ENCODE peak calls at places on chromosome 20, in ten cellular contexts. G is testis; T is heart left ventricle; S is tibial nerve; F is ovary; W is CD4-positive, CD25-positive, alpha-beta regulatory T cell; B is left ventricle myocardium inferior; R is PC-9; O is fibroblast of lung; Z is GM23248. H is an unnamed sample.
A peak's percentile ranks its signal among the peaks of the same experiment; 100 is the strongest.

GRCh38 chr20:49276201-49276894 is 1.5 kb downstream of the ZNFX1 start:
- DNase-seq in G (peak; percentile 26), S (peak; percentile 19), R (peak; percentile 24), B (no peak), F (no peak), T (peak; percentile 28), Z (peak; percentile 88), O (peak; percentile 78), W (peak; percentile 41), H (no peak)

GRCh38 chr20:31630187-31630790 is 7.4 kb upstream of the COX4I2 start:
- DNase-seq in T (no peak), O (no peak), F (no peak), W (no peak), S (no peak), R (no peak), B (no peak), Z (no peak), G (no peak), H (no peak)

GRCh38 chr20:51828762-51829161 is 26.4 kb upstream of the SALL4 start:
- DNase-seq in W (no peak), Z (no peak), T (no peak), R (no peak), F (no peak), B (no peak), O (no peak), G (no peak), S (no peak), H (peak; percentile 12)

GRCh38 chr20:15162061-15162740 is 824.8 kb upstream of the FLRT3 start:
- DNase-seq in F (no peak), G (no peak), R (no peak), O (no peak), W (no peak), B (no peak), S (no peak), Z (no peak), T (no peak), H (no peak)

GRCh38 chr20:53738039-53738944 is 144.7 kb upstream of the ZNF217 start:
- DNase-seq in O (peak; percentile 90), W (no peak), G (peak; percentile 79), T (peak; percentile 55), R (peak; percentile 85), B (peak; percentile 54), Z (peak; percentile 96), F (peak; percentile 28), S (peak; percentile 70), H (peak; percentile 93)

GRCh38 chr20:50133041-50133440 is 20.1 kb upstream of the UBE2V1 start:
- DNase-seq in S (no peak), R (no peak), G (no peak), O (no peak), Z (no peak), W (no peak), B (no peak), F (no peak), T (no peak), H (no peak)

GRCh38 chr20:20691477-20691863 is 21.0 kb downstream of the RALGAPA2 start:
- DNase-seq in Z (no peak), T (no peak), S (no peak), G (no peak), R (no peak), W (no peak), F (no peak), O (no peak), B (no peak), H (no peak)

GRCh38 chr20:37389241-37389747 is 43.4 kb downstream of the SRC start:
- DNase-seq in F (no peak), S (no peak), G (no peak), W (no peak), T (no peak), B (no peak), Z (no peak), O (no peak), R (no peak), H (no peak)

GRCh38 chr20:38177201-38177600 is 12.1 kb upstream of the TGM2 start:
- DNase-seq in W (no peak), O (no peak), B (no peak), T (no peak), R (no peak), S (no peak), F (no peak), Z (no peak), G (no peak), H (no peak)

GRCh38 chr20:21702553-21703467 is 2.7 kb upstream of the PAX1 start:
- DNase-seq in Z (peak; percentile 70), G (peak; percentile 76), W (peak; percentile 23), S (peak; percentile 54), R (peak; percentile 21), T (no peak), B (peak; percentile 43), F (peak; percentile 23), O (peak; percentile 0), H (peak; percentile 85)

GRCh38 chr20:3716195-3716834 is 3.9 kb upstream of the SIGLEC1 start:
- DNase-seq in B (no peak), O (peak; percentile 34), G (peak; percentile 50), R (peak; percentile 51), S (no peak), F (peak; percentile 56), T (peak; percentile 44), Z (peak; percentile 66), W (peak; percentile 45), H (peak; percentile 69)

GRCh38 chr20:51928931-51929330 is 126.6 kb upstream of the SALL4 start:
- DNase-seq in T (no peak), G (no peak), O (no peak), S (no peak), W (no peak), B (no peak), R (no peak), F (no peak), Z (peak; percentile 14), H (no peak)

GRCh38 chr20:50144362-50144761 is 9.2 kb downstream of the PEDS1 start:
- DNase-seq in R (peak; percentile 61), S (peak; percentile 63), B (no peak), O (peak; percentile 98), T (no peak), W (no peak), G (no peak), Z (peak; percentile 99), F (no peak), H (no peak)

DNA sequence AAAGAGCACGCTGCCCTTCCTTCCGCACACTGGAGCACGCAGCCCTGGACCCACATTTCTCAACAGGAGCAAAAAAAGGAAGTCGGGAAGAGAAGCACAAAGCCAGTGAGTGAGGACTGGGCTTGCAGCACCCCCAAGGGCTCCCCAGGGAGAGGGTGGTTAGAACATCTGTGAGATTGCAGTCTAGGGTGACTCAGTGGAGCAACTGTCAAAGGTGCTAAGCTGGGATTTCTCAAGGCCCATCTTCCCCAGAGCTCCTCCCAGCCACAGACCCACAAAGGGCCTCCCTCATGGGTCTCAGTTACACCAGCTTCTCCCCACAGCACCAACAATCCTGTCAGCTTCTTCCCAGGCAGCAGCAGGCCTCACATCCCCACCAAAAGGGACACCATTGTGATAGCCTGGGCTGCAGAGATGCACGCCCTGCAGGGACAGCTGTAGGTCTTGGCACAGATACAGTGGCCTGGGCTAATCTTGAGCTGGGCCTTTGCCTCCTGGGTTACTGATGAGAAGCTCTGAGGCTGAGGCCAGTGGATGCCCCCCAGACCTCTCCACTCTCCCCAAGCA is 39.6 kb upstream of the CD93 start:
- DNase-seq in R (no peak), W (no peak), Z (peak; percentile 73), S (no peak), B (peak; percentile 46), G (peak; percentile 35), O (peak; percentile 18), F (no peak), T (peak; percentile 47), H (no peak)
- H3K4me3 ChIP-seq in R (no peak overlapping the region), W (no peak overlapping the region), Z (no peak overlapping the region), S (no peak overlapping the region), B (no peak overlapping the region), G (no peak overlapping the region), O (no peak overlapping the region), F (no peak overlapping the region), T (no peak overlapping the region), H (no peak overlapping the region)

GRCh38 chr20:58675146-58675584 is 17.4 kb upstream of the NPEPL1 start:
- DNase-seq in O (no peak), B (no peak), R (no peak), Z (no peak), G (no peak), W (no peak), F (no peak), S (no peak), T (no peak), H (no peak)
- H3K36me3 ChIP-seq in O (peaks cover 4% of the 10 kb centered on the region), B (peaks cover 92% of the 10 kb centered on the region), R (peaks cover 36% of the 10 kb centered on the region), Z (peaks cover 50% of the 10 kb centered on the region), G (no peaks in the 10 kb centered on the region), W (peaks cover 81% of the 10 kb centered on the region), F (no peaks in the 10 kb centered on the region), S (peaks cover 94% of the 10 kb centered on the region), T (peaks cover 85% of the 10 kb centered on the region), H (peaks cover 71% of the 10 kb centered on the region)

DNA sequence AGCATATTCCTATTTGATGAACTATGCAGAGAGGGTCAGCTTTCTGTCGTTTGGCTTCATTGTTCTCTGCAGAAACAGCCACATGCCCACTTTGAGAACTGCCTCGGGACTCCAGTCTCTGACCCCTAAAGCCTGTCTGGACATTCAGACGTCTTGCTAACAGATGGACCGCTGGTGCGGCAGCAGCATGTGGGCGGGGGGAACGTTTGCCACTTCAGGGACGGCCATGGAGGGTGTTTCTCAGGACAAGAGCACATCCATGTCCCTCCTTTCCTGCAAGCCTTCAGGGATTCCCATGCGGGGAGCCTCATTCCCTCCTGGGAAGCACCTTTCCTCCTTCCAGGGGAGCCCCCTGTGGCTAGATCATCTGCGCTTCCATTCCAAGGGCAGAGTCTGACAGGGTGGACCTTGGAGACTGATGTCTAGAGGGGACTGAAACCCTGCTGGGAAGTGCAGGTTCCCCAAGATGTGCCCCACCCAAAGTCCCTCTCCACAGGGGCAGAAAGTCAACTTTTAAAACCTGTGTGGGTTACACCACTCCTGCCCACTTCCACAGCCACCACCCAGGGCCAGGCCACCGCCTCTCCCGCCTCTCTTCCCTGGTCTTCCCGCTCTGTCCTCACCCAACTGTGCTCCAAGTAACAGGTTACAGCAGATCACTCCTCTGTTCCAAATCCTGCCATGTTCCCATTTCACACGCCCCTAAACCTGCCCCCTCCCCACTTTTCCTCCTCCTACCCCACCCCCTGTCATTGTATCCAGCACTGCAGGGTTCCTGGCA is 94.8 kb upstream of the PMEPA1 start:
- DNase-seq in G (no peak), Z (no peak), B (no peak), F (no peak), W (no peak), R (no peak), S (no peak), O (no peak), T (no peak), H (no peak)
- H3K9me3 ChIP-seq in G (no peaks in the 10 kb centered on the region), Z (no peaks in the 10 kb centered on the region), B (no peaks in the 10 kb centered on the region), F (no peaks in the 10 kb centered on the region), W (no peaks in the 10 kb centered on the region), R (no peaks in the 10 kb centered on the region), S (no peaks in the 10 kb centered on the region), O (no peaks in the 10 kb centered on the region), T (no peaks in the 10 kb centered on the region), H (no peaks in the 10 kb centered on the region)

DNA sequence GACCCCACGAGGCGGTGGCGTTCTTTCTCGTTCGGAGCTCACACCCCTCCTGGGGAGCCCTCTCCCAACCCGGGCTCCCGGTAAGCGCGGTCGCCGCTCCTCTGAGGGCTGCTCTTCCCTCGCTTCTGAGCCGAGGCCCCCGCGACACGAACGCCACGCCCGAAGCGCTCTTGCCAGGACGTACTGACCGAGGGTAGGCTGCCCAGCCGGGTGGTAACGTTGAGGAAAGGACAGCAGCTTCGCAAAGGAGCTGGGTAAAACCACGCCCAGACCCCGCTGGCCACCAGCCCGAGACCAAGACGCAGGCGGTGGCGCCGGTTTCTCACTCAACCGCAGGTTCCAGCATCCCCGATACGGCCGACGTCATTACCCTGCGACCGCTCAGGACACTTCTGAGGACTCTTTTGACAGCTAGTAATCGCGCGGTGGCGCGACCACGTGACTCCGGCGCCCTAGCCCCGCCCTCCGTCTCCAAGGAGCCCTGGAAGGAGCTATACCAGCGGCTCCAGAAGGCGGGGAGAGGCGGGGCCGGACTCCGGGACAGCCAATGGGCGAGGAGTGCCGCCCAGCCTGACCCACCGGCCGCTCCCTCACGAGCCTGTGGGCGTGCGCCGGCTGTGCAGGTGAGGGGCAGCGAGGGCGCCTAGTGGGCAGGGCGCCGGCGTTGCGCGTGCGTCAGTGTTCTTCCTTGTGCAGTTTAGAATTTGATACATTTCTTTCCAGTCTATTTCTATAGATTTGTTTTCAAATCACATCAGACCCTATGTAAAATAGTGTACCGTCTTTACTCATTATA is 4.0 kb upstream of the GZF1 start:
- DNase-seq in Z (peak; percentile 99), R (peak; percentile 100), G (peak; percentile 100), W (peak; percentile 99), S (peak; percentile 100), F (peak; percentile 100), O (peak; percentile 99), B (peak; percentile 100), T (peak; percentile 100), H (peak; percentile 96)
- H3K4me3 ChIP-seq in Z (peak overlapping the region; percentile 77), R (peak overlapping the region; percentile 86), G (peak overlapping the region; percentile 75), W (peak overlapping the region; percentile 86), S (peak overlapping the region; percentile 72), F (peak overlapping the region; percentile 57), O (peak overlapping the region; percentile 88), B (peak overlapping the region; percentile 78), T (peak overlapping the region; percentile 84), H (peak overlapping the region; percentile 68)